ENCODE peak calls at places on chromosomes 7 and 10, in six cellular contexts. N is CD4-positive, alpha-beta T cell; U is upper lobe of right lung; O is GM10248; J is nephron progenitor cell; G is RWPE1. M is an unnamed sample.
A peak's percentile ranks its signal among the peaks of the same experiment; 100 is the strongest.

GRCh38 chr10:3399756-3400155 is 227.2 kb upstream of the PITRM1 start:
- DNase-seq in N (no peak), U (no peak), O (no peak), J (no peak), G (no peak), M (no peak)

GRCh38 chr7:10237306-10237705 is 736.4 kb upstream of the PHF14 start:
- DNase-seq in N (no peak), U (no peak), O (no peak), J (no peak), G (peak; percentile 1), M (no peak)

GRCh38 chr10:96618648-96619047 is 31.8 kb upstream of the TM9SF3 start:
- DNase-seq in N (no peak), U (no peak), O (no peak), J (no peak), G (no peak), M (no peak)

GRCh38 chr10:2633630-2634029 is 433.7 kb upstream of the PFKP start:
- DNase-seq in N (no peak), U (no peak), O (no peak), J (no peak), G (no peak), M (no peak)

GRCh38 chr10:71757450-71757918 is 15.8 kb downstream of the VSIR start:
- DNase-seq in N (no peak), U (no peak), O (no peak), J (no peak), G (no peak), M (no peak)

GRCh38 chr7:98203261-98203963 is 7.8 kb upstream of the BHLHA15 start:
- DNase-seq in N (no peak), U (peak; percentile 51), O (peak; percentile 79), J (no peak), G (no peak), M (no peak)

GRCh38 chr7:55070839-55071238 is 52.0 kb downstream of the EGFR start:
- DNase-seq in N (no peak), U (no peak), O (no peak), J (no peak), G (no peak), M (no peak)

GRCh38 chr10:119103687-119104652 is at the start of gene DENND10:
- DNase-seq in N (peak; percentile 51), U (peak; percentile 90), O (peak; percentile 98), J (peak; percentile 85), G (peak; percentile 99), M (peak; percentile 71)

GRCh38 chr7:151351027-151351426 is 9.4 kb downstream of the NUB1 start:
- DNase-seq in N (no peak), U (no peak), O (no peak), J (no peak), G (no peak), M (peak; percentile 17)

GRCh38 chr10:112687647-112688046 is 240.6 kb downstream of the VTI1A start:
- DNase-seq in N (no peak), U (no peak), O (no peak), J (no peak), G (peak; percentile 19), M (no peak)

GRCh38 chr10:21519981-21520436 is 5.5 kb downstream of the SKIDA1 start:
- DNase-seq in N (no peak), U (no peak), O (no peak), J (no peak), G (no peak), M (no peak)

GRCh38 chr10:6702030-6702429 is 122.0 kb upstream of the PRKCQ start:
- DNase-seq in N (no peak), U (no peak), O (no peak), J (no peak), G (no peak), M (no peak)

GRCh38 chr10:61750943-61751471 is 88.3 kb downstream of the CABCOCO1 start:
- DNase-seq in N (peak; percentile 50), U (peak; percentile 83), O (peak; percentile 53), J (peak; percentile 36), G (peak; percentile 46), M (peak; percentile 15)

GRCh38 chr10:16777473-16778370 is 39.5 kb downstream of the RSU1 start:
- DNase-seq in N (no peak), U (no peak), O (peak; percentile 68), J (no peak), G (peak; percentile 63), M (peak; percentile 4)
- TF ChIP-seq CTCF in N (peak; percentile 89), U (peak; percentile 84), O (peak; percentile 65), J (peak; percentile 84), G (peak; percentile 75), M (peak; percentile 92)

DNA sequence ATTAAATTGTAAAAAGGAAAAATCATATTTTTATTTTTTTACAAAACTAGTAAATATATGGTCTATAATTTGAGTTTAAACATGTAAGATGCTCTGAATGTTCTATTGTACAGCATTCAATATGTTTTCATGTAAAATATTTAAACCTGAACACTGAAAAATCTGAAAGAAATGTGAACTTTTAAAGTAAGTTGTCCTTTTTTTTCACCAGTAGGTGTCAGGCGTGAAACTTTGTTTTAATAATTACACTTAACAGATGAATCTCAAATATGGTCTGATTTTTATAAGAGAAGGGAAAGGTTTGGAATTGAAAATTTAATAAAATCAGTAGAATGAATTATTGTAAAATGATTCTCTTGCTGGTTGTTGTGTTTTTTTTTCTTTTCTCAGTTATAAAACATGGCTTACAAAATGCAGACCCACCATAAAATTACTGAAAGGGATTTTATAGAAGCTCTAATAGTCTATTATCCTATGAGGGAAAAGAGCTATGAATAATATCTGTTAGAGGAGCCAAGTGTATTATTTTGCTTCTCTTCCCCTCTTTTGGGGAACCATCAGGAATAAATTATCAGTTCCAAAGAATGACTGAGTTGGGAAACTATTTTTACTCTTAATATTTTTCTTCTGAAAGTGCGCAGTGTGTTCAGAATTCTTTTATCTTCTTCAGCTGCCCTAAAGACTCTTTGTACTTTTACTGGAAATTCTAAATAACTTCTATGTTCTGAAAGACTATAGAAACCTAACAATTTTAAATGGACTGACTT is 217.7 kb upstream of the FZD1 start:
- DNase-seq in N (no peak), U (no peak), O (no peak), J (no peak), G (no peak), M (no peak)
- TF ChIP-seq CTCF in N (no peak), U (no peak), O (peak; percentile 25), J (no peak), G (peak; percentile 65), M (peak; percentile 62)

GRCh38 chr7:134936893-134937520 is 49.3 kb upstream of the AGBL3 start:
- DNase-seq in N (no peak), U (no peak), O (no peak), J (no peak), G (no peak), M (no peak)
- TF ChIP-seq CTCF in N (no peak), U (no peak), O (no peak), J (no peak), G (no peak), M (no peak)

GRCh38 chr10:65358565-65358964 is 1567.3 kb upstream of the LRRTM3 start:
- DNase-seq in N (no peak), U (no peak), O (peak; percentile 2), J (peak; percentile 12), G (peak; percentile 8), M (no peak)
- TF ChIP-seq CTCF in N (no peak), U (peak; percentile 31), O (peak; percentile 40), J (peak; percentile 34), G (no peak), M (peak; percentile 60)

GRCh38 chr10:79067241-79068202 is 1.2 kb upstream of the ZMIZ1 start:
- DNase-seq in N (peak; percentile 81), U (peak; percentile 94), O (peak; percentile 86), J (peak; percentile 96), G (peak; percentile 90), M (peak; percentile 94)
- TF ChIP-seq CTCF in N (no peak), U (no peak), O (no peak), J (no peak), G (peak; percentile 19), M (no peak)

GRCh38 chr7:158442260-158442659 is 145.4 kb downstream of the PTPRN2 start:
- DNase-seq in N (no peak), U (no peak), O (no peak), J (no peak), G (no peak), M (no peak)
- TF ChIP-seq CTCF in N (no peak), U (no peak), O (no peak), J (peak; percentile 20), G (no peak), M (peak; percentile 57)

DNA sequence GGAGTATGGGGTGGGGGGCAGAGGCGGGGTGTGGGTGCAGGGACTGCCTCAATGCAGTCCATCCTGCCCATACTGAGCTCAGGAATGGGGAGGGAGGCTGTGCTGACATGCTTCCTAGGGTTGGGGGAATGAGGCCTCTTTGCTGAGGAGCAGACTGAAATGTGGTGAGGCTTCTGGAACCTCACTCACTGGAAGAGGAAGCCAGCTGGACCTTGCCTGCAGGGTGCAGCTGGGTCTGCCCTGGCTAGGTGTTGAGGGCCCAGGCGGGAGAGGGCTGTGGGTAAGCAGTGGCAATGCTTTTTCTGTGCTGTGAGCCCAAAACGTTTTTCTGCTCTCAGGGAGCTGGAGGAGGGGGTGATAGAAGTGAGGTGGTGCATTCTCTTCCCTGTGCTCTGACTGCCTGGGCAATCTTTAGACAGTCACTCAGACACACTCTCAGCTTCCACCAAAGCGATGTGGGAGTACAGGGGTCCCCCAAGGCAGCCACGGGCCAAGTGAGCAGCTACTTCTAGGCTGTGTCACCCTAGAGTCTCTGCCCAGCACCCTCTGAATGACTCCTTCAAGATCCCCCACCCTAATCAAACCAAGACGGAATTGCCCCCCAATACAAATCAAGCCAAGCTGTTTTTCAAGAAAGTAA is 41.1 kb upstream of the BMPR1A start:
- DNase-seq in N (no peak), U (no peak), O (no peak), J (no peak), G (no peak), M (no peak)
- TF ChIP-seq CTCF in N (no peak), U (no peak), O (no peak), J (no peak), G (no peak), M (no peak)

GRCh38 chr7:97013025-97013424 is 7.7 kb downstream of the DLX6 start:
- DNase-seq in N (no peak), U (no peak), O (no peak), J (no peak), G (no peak), M (no peak)

GRCh38 chr7:97012293-97013005 is 7.1 kb downstream of the DLX6 start:
- DNase-seq in N (no peak), U (no peak), O (no peak), J (no peak), G (no peak), M (no peak)

GRCh38 chr7:97009753-97010732 is 4.7 kb downstream of the DLX6 start:
- DNase-seq in N (no peak), U (no peak), O (no peak), J (no peak), G (no peak), M (no peak)

GRCh38 chr7:97011104-97011503 is 5.8 kb downstream of the DLX6 start:
- DNase-seq in N (no peak), U (no peak), O (no peak), J (no peak), G (no peak), M (no peak)

GRCh38 chr7:97011536-97012292 is 6.4 kb downstream of the DLX6 start:
- DNase-seq in N (no peak), U (no peak), O (no peak), J (no peak), G (no peak), M (no peak)
- TF ChIP-seq CTCF in N (no peak), U (no peak), O (no peak), J (no peak), G (no peak), M (no peak)

GRCh38 chr7:87552351-87552750 is 48.3 kb downstream of the ABCB1 start:
- DNase-seq in N (no peak), U (no peak), O (no peak), J (no peak), G (no peak), M (no peak)
- TF ChIP-seq CTCF in N (no peak), U (no peak), O (no peak), J (no peak), G (no peak), M (no peak)

GRCh38 chr7:49001610-49002033 is 77.3 kb downstream of the CDC14C start:
- DNase-seq in N (no peak), U (no peak), O (peak; percentile 41), J (peak; percentile 42), G (peak; percentile 33), M (peak; percentile 35)
- TF ChIP-seq CTCF in N (no peak), U (peak; percentile 45), O (peak; percentile 52), J (peak; percentile 67), G (peak; percentile 69), M (peak; percentile 78)